ENCODE peak calls at places on chromosome 7, in ten cellular contexts. L, C, A, X, E, J, I, R, Y and Q are unnamed samples.

GRCh38 chr7:4613855-4614548 is 68.1 kb upstream of the FOXK1 start:
- DNase-seq in L (peak; percentile 86), C (no peak), R (no peak), I (peak; percentile 33), A (peak; percentile 53), X (no peak), J (peak; percentile 70), Y (peak; percentile 75), E (peak; percentile 70), Q (no peak)

GRCh38 chr7:89514970-89515369 is 639.3 kb upstream of the STEAP1 start:
- DNase-seq in J (no peak), X (no peak), R (no peak), A (no peak), I (no peak), C (no peak), L (peak; percentile 19), E (no peak), Y (no peak), Q (no peak)

GRCh38 chr7:117993377-117994003 is 120.2 kb upstream of the CTTNBP2 start:
- DNase-seq in I (no peak), J (no peak), E (no peak), L (no peak), R (no peak), Y (peak; percentile 39), C (peak; percentile 32), A (peak; percentile 4), X (no peak), Q (no peak)

GRCh38 chr7:88586219-88586618 is 173.3 kb upstream of the ZNF804B start:
- DNase-seq in Y (no peak), L (no peak), E (no peak), J (no peak), I (no peak), X (no peak), C (no peak), A (no peak), R (no peak), Q (no peak)

GRCh38 chr7:80186721-80187120 is 52.1 kb downstream of the GNAI1 start:
- DNase-seq in E (no peak), I (no peak), R (no peak), J (no peak), Y (no peak), L (no peak), X (no peak), A (no peak), C (no peak), Q (no peak)

GRCh38 chr7:157541295-157541608 is 204.4 kb downstream of the DNAJB6 start:
- DNase-seq in E (no peak), Y (no peak), J (no peak), R (peak; percentile 33), I (no peak), A (no peak), X (no peak), C (no peak), L (no peak), Q (peak; percentile 68)

GRCh38 chr7:110539216-110539615 is 551.7 kb upstream of the LRRN3 start:
- DNase-seq in I (peak; percentile 32), Y (peak; percentile 81), J (no peak), X (peak; percentile 26), A (no peak), L (no peak), E (peak; percentile 20), C (no peak), R (no peak), Q (no peak)

GRCh38 chr7:144390481-144390880 is 13.0 kb downstream of the NOBOX start:
- DNase-seq in E (no peak), I (no peak), Y (no peak), J (no peak), X (no peak), A (no peak), C (no peak), R (no peak), L (no peak), Q (no peak)

GRCh38 chr7:73770002-73770859 is at the start of gene CLDN3:
- DNase-seq in C (peak; percentile 56), I (no peak), J (no peak), E (no peak), Y (no peak), R (peak; percentile 96), X (no peak), A (no peak), L (no peak), Q (peak; percentile 94)

GRCh38 chr7:151250181-151251095 is 1.9 kb upstream of the SMARCD3 start:
- DNase-seq in R (peak; percentile 25), C (no peak), E (no peak), A (no peak), L (no peak), Y (no peak), I (no peak), X (no peak), J (no peak), Q (no peak)

GRCh38 chr7:151249732-151250072 is 1.2 kb upstream of the SMARCD3 start:
- DNase-seq in I (no peak), R (peak; percentile 55), E (no peak), C (no peak), X (no peak), Y (peak; percentile 39), J (peak; percentile 86), A (peak; percentile 62), L (peak; percentile 64), Q (no peak)

GRCh38 chr7:151252961-151253691 is 4.6 kb upstream of the SMARCD3 start:
- DNase-seq in X (no peak), A (no peak), J (peak; percentile 62), C (no peak), Y (no peak), E (no peak), I (no peak), R (no peak), L (peak; percentile 19), Q (peak; percentile 34)

GRCh38 chr7:151251926-151252835 is 3.7 kb upstream of the SMARCD3 start:
- DNase-seq in I (peak; percentile 33), J (peak; percentile 83), E (peak; percentile 73), Y (peak; percentile 69), R (peak; percentile 66), C (no peak), L (peak; percentile 78), A (peak; percentile 75), X (no peak), Q (peak; percentile 67)

DNA sequence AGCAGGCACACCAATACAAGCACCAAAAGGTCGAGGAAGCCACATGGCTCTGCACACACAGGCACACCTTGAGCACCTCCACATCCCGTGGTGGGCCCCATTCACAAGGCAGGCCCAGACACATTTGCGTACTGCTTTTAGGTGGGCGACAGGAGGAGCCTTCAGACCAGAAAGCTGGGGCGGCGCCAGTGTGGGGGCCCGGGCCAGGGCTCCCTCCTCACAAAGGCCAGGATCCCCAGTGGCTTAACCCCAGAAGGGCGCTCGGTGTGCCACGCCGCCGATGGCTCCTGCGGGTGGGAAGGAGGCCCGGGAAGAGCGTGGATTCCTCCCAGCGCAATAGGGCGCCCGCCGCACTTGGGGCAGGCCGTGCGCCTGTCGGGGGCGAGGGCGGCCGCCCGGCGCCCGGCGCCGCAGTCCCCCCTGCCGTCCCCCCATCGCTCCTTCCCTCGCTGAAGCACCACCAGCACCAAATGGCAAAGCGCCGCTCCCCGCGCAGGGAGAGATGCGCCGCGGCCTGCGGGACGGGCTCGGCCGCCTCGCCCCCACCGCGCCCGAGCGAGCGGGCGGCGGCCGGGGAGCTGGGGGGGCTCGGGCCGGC is 2.9 kb upstream of the SMARCD3 start:
- DNase-seq in R (no peak), Y (peak; percentile 66), C (peak; percentile 62), E (peak; percentile 70), L (peak; percentile 68), I (no peak), X (no peak), J (peak; percentile 81), A (peak; percentile 69), Q (peak; percentile 88)
- TF ChIP-seq CTCF in R (no peak), Y (no peak), C (no peak), E (no peak), L (no peak), I (no peak), X (no peak), J (no peak), A (no peak), Q (no peak)

DNA sequence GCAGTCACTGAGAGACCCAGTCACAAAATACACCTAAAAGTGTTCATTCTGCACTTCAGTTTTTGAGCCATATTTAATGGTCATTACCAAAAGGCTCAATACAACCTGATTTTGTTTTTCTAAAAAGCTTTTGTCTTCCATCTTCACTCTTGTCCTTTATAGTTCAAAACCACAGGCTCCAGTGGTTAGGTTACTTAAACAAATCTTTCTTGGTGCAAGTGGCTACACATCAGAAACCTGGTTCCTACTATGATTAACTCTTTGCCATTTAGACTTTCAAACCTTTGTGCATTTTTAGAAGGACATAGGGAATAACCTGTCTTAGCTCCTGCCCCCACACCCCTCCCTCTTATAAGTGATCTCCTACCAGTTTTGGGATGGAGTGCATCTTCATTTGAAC is 135.8 kb downstream of the STRA8 start:
- DNase-seq in Y (no peak), C (no peak), J (no peak), A (no peak), X (no peak), R (no peak), E (no peak), L (no peak), I (no peak), Q (no peak)
- TF ChIP-seq CTCF in Y (no peak), C (no peak), J (no peak), A (no peak), X (no peak), R (no peak), E (no peak), L (no peak), I (no peak), Q (no peak)

GRCh38 chr7:46772740-46773139 is 809.2 kb downstream of the TNS3 start:
- DNase-seq in I (no peak), X (no peak), Y (no peak), J (no peak), E (no peak), A (no peak), C (no peak), R (no peak), L (no peak), Q (no peak)

GRCh38 chr7:46775020-46775419 is 806.9 kb downstream of the TNS3 start:
- DNase-seq in C (no peak), L (no peak), E (no peak), A (no peak), Y (no peak), I (no peak), J (no peak), R (no peak), X (no peak), Q (no peak)

GRCh38 chr7:46774515-46774914 is 807.4 kb downstream of the TNS3 start:
- DNase-seq in A (no peak), C (no peak), X (no peak), E (no peak), Y (no peak), I (no peak), J (no peak), L (no peak), R (no peak), Q (no peak)

GRCh38 chr7:46775776-46776175 is 806.1 kb downstream of the TNS3 start:
- DNase-seq in J (no peak), C (no peak), I (no peak), A (no peak), R (no peak), L (peak; percentile 63), E (peak; percentile 65), Y (peak; percentile 78), X (peak; percentile 65), Q (no peak)

GRCh38 chr7:46776790-46777189 is 805.1 kb downstream of the TNS3 start:
- DNase-seq in R (no peak), I (no peak), A (peak; percentile 67), Y (peak; percentile 36), E (no peak), X (no peak), J (no peak), L (peak; percentile 32), C (no peak), Q (no peak)
- TF ChIP-seq CTCF in R (no peak), I (peak; percentile 55), A (peak; percentile 73), Y (peak; percentile 55), E (peak; percentile 47), X (peak; percentile 44), J (no peak), L (peak; percentile 57), C (no peak), Q (no peak)

GRCh38 chr7:128872394-128872824 is 9.8 kb downstream of the ATP6V1F start:
- DNase-seq in A (no peak), L (no peak), J (no peak), X (no peak), E (no peak), R (peak; percentile 44), Y (no peak), I (no peak), C (no peak), Q (no peak)
- TF ChIP-seq CTCF in A (peak; percentile 5), L (no peak), J (no peak), X (peak; percentile 13), E (no peak), R (no peak), Y (no peak), I (no peak), C (no peak), Q (no peak)